ENCODE peak calls at places on chromosomes 1 and 21, in six cellular contexts. V is tibial nerve, R is astrocyte of the spinal cord, J is fibroblast of lung, Y is heart right ventricle, X is cardiac fibroblast. A is an unnamed sample.

GRCh38 chr1:94884101-94884875 is 42.6 kb downstream of the CNN3 start:
- DNase-seq in V (no peak), R (peak; percentile 77), J (peak; percentile 67), Y (no peak), X (peak; percentile 48), A (peak; percentile 73)

GRCh38 chr1:228667224-228667623 is 68.1 kb upstream of the RHOU start:
- DNase-seq in V (no peak), R (no peak), J (no peak), Y (no peak), X (no peak), A (no peak)

GRCh38 chr1:210292276-210292851 is 36.3 kb upstream of the HHAT start:
- DNase-seq in V (no peak), R (peak; percentile 30), J (no peak), Y (peak; percentile 69), X (no peak), A (no peak)

GRCh38 chr1:36328713-36329112 is 5.3 kb upstream of the EVA1B start:
- DNase-seq in V (peak; percentile 21), R (no peak), J (peak; percentile 54), Y (no peak), X (peak; percentile 35), A (peak; percentile 33)

GRCh38 chr1:8902765-8903164 is 24.3 kb upstream of the ENO1 start:
- DNase-seq in V (no peak), R (peak; percentile 28), J (no peak), Y (no peak), X (peak; percentile 65), A (peak; percentile 31)

GRCh38 chr1:25718738-25719137 is 81.3 kb upstream of the SELENON start:
- DNase-seq in V (no peak), R (no peak), J (no peak), Y (no peak), X (peak; percentile 47), A (peak; percentile 39)

GRCh38 chr1:44147582-44147981 is 6.2 kb upstream of the KLF18 start:
- DNase-seq in V (no peak), R (no peak), J (no peak), Y (no peak), X (no peak), A (no peak)

GRCh38 chr1:91884459-91885290 is 1.3 kb downstream of the TGFBR3 start:
- DNase-seq in V (no peak), R (peak; percentile 20), J (peak; percentile 46), Y (peak; percentile 39), X (no peak), A (peak; percentile 38)

GRCh38 chr1:34884961-34885360 is 25.4 kb upstream of the SMIM12 start:
- DNase-seq in V (no peak), R (no peak), J (no peak), Y (no peak), X (no peak), A (no peak)

GRCh38 chr1:220056374-220056773 is 10.1 kb upstream of the EPRS1 start:
- DNase-seq in V (no peak), R (no peak), J (no peak), Y (no peak), X (no peak), A (no peak)

GRCh38 chr1:46492871-46493270 is 3.2 kb downstream of the DMBX1 start:
- DNase-seq in V (no peak), R (no peak), J (no peak), Y (no peak), X (no peak), A (no peak)

GRCh38 chr1:19654386-19654785 is 10.3 kb downstream of the NBL1 start:
- DNase-seq in V (no peak), R (no peak), J (no peak), Y (no peak), X (peak; percentile 44), A (peak; percentile 40)

GRCh38 chr1:245448858-245449534 is 294.2 kb downstream of the KIF26B start:
- DNase-seq in V (no peak), R (peak; percentile 50), J (peak; percentile 79), Y (no peak), X (no peak), A (peak; percentile 32)

GRCh38 chr1:27773732-27774445 is 870 bp downstream of the STX12 start:
- DNase-seq in V (no peak), R (peak; percentile 45), J (peak; percentile 36), Y (no peak), X (peak; percentile 53), A (peak; percentile 29)

GRCh38 chr1:11229178-11229577 is 33.2 kb downstream of the MTOR start:
- DNase-seq in V (no peak), R (no peak), J (no peak), Y (no peak), X (no peak), A (no peak)

DNA sequence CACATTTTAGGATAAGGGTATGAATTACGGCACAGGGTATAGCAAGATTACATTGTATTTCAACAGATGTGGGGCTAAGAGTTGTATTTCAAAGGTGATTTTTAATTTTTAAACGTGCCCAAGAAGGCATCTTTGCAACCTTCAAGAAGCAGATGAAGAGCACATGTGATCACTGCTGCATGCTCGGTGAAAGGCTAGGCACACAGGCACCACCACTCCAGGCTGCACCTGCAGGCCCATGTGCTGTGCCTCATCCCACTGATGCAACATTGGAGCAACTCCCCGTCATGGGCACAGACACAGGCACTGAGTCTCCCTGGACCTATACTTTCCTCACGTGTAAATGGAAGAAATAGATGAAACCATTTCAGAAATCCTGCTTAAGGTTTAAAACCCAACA is 23.5 kb downstream of the UBE2G2 start:
- DNase-seq in V (no peak), R (no peak), J (peak; percentile 25), Y (no peak), X (no peak), A (no peak)
- H3K4me3 ChIP-seq in V (no peak overlapping the region), R (no peak overlapping the region), J (no peak overlapping the region), Y (no peak overlapping the region), X (no peak overlapping the region), A (no peak overlapping the region)

GRCh38 chr1:152926091-152926490 is 17.7 kb downstream of the IVL start:
- DNase-seq in V (no peak), R (peak; percentile 30), J (peak; percentile 22), Y (no peak), X (peak; percentile 3), A (peak; percentile 40)
- TF ChIP-seq CTCF in V (no peak), R (peak; percentile 56), J (peak; percentile 90), Y (no peak), X (no peak), A (peak; percentile 51)

GRCh38 chr1:110555807-110556470 is 37.0 kb upstream of the KCNA10 start:
- DNase-seq in V (peak; percentile 53), R (no peak), J (no peak), Y (peak; percentile 82), X (no peak), A (no peak)
- H3K4me3 ChIP-seq in V (peak overlapping the region; percentile 43), R (no peak overlapping the region), J (no peak overlapping the region), Y (peak overlapping the region; percentile 12), X (no peak overlapping the region), A (no peak overlapping the region)

DNA sequence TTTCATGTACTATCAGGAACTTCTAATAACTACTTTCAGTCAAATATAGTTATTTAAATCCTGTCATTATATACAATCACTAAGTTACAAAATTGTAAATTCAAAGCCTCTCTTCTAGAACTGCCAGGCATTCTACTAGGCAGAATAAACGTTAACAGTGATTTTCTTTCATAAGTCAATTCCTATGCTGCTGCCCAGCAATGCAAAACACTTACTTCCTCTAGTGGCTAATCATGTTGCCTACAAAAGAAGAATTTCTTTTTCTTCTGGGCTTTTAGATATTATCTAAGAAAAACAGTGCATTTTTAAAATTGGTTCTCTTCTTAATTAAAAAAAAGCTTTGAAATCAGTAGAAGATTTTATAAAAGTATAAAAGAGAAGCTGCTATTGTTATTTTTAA is 509.8 kb upstream of the ADAMTS5 start:
- DNase-seq in V (no peak), R (peak; percentile 59), J (peak; percentile 80), Y (no peak), X (peak; percentile 68), A (peak; percentile 68)
- TF ChIP-seq CTCF in V (peak; percentile 61), R (peak; percentile 65), J (peak; percentile 67), Y (peak; percentile 40), X (peak; percentile 73), A (peak; percentile 84)